ENCODE peak calls at places on chromosomes 5 and 9, in eight cellular contexts. E is esophagus squamous epithelium, H is neural crest cell, Z is heart left ventricle, U is AG04450, S is epithelial cell of esophagus, P is GM12865, T is WERI-Rb-1. G is an unnamed sample.

GRCh38 chr5:133993152-133993548 is 11.6 kb downstream of the VDAC1 start:
- DNase-seq in E (no peak), H (no peak), Z (no peak), U (no peak), S (peak), P (no peak), T (no peak), G (no peak)

GRCh38 chr5:155883966-155884555 is 442.9 kb upstream of the SGCD start:
- DNase-seq in E (no peak), H (no peak), Z (no peak), U (no peak), S (peak), P (no peak), T (peak), G (no peak)

GRCh38 chr5:172731286-172732073 is 39.5 kb downstream of the DUSP1 start:
- DNase-seq in E (no peak), H (no peak), Z (no peak), U (no peak), S (peak), P (no peak), T (no peak), G (no peak)

GRCh38 chr9:99356512-99356971 is 134.5 kb downstream of the SEC61B start:
- DNase-seq in E (no peak), H (no peak), Z (peak), U (no peak), S (no peak), P (no peak), T (no peak), G (no peak)

GRCh38 chr5:76473676-76474075 is 70.6 kb downstream of the IQGAP2 start:
- DNase-seq in E (no peak), H (no peak), Z (no peak), U (no peak), S (no peak), P (peak), T (no peak), G (no peak)

GRCh38 chr9:84169240-84169639 is 171.3 kb downstream of the SLC28A3 start:
- DNase-seq in E (no peak), H (no peak), Z (no peak), U (no peak), S (peak), P (no peak), T (no peak), G (no peak)

GRCh38 chr9:7760014-7760415 is 39.6 kb downstream of the DMAC1 start:
- DNase-seq in E (no peak), H (no peak), Z (no peak), U (no peak), S (no peak), P (no peak), T (no peak), G (no peak)

GRCh38 chr5:7382588-7382987 is 13.3 kb upstream of the ADCY2 start:
- DNase-seq in E (no peak), H (no peak), Z (no peak), U (no peak), S (no peak), P (no peak), T (no peak), G (no peak)

GRCh38 chr9:121784706-121785426 is 133.4 kb downstream of the DAB2IP start:
- DNase-seq in E (no peak), H (no peak), Z (peak), U (no peak), S (no peak), P (no peak), T (peak), G (no peak)

GRCh38 chr5:114332493-114332892 is 29.4 kb upstream of the KCNN2 start:
- DNase-seq in E (no peak), H (no peak), Z (no peak), U (no peak), S (no peak), P (no peak), T (no peak), G (no peak)

GRCh38 chr9:27528886-27529315 is 713 bp downstream of the MOB3B start:
- DNase-seq in E (peak), H (peak), Z (peak), U (no peak), S (peak), P (peak), T (peak), G (no peak)

GRCh38 chr5:90871356-90871755 is 312.8 kb downstream of the ADGRV1 start:
- DNase-seq in E (no peak), H (no peak), Z (no peak), U (no peak), S (no peak), P (no peak), T (no peak), G (no peak)

GRCh38 chr9:134484479-134484878 is 157.1 kb upstream of the COL5A1 start:
- DNase-seq in E (no peak), H (no peak), Z (no peak), U (no peak), S (no peak), P (no peak), T (no peak), G (no peak)

GRCh38 chr9:121902483-121903135 is 190.5 kb downstream of the TTLL11 start:
- DNase-seq in E (no peak), H (no peak), Z (no peak), U (peak), S (no peak), P (peak), T (no peak), G (no peak)

GRCh38 chr9:137417161-137418021 is 5.6 kb downstream of the EXD3 start:
- DNase-seq in E (no peak), H (no peak), Z (no peak), U (no peak), S (no peak), P (peak), T (no peak), G (no peak)

GRCh38 chr9:95230046-95230445 is 87.5 kb downstream of the FANCC start:
- DNase-seq in E (no peak), H (no peak), Z (no peak), U (no peak), S (no peak), P (no peak), T (no peak), G (no peak)
- TF ChIP-seq CTCF in E (no peak), H (no peak), Z (no peak), U (no peak), S (no peak), P (no peak), T (peak), G (peak)

DNA sequence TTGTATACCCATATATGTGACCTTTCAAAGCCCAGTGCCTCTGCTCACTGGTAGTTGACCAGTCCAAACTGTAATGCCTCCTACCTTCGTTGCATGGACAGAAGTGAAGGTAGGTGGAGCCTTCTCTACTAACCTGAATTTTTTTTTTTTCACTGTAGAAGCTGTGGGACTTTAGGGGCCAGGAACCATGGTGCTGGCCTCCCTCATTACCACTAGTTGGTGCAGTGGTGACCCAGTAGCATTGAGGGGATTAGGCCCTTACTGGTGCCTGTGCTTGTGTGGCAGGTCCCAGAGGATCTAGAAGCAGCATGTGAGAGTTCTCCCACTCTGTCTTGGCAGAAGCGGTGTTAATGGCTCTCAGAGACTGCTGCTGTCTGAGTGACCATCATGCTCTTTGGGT is 2.3 kb downstream of the RALGPS1 start:
- DNase-seq in E (no peak), H (no peak), Z (no peak), U (no peak), S (no peak), P (no peak), T (peak), G (no peak)
- TF ChIP-seq CTCF in E (no peak), H (no peak), Z (no peak), U (no peak), S (no peak), P (no peak), T (peak), G (no peak)

GRCh38 chr5:127706691-127707090 is 3.5 kb downstream of the CCDC192 start:
- DNase-seq in E (no peak), H (no peak), Z (no peak), U (no peak), S (no peak), P (no peak), T (no peak), G (no peak)
- TF ChIP-seq CTCF in E (no peak), H (no peak), Z (no peak), U (no peak), S (no peak), P (no peak), T (no peak), G (no peak)

GRCh38 chr5:140794594-140795258 is at the start of gene PCDHA2:
- DNase-seq in E (no peak), H (no peak), Z (no peak), U (no peak), S (no peak), P (no peak), T (no peak), G (no peak)
- TF ChIP-seq CTCF in E (no peak), H (peak), Z (no peak), U (no peak), S (no peak), P (no peak), T (no peak), G (no peak)

GRCh38 chr9:69202556-69202955 is 28.5 kb downstream of the TJP2 start:
- DNase-seq in E (no peak), H (no peak), Z (no peak), U (no peak), S (no peak), P (no peak), T (no peak), G (no peak)

GRCh38 chr9:69198526-69199250 is 24.6 kb downstream of the TJP2 start:
- DNase-seq in E (no peak), H (no peak), Z (no peak), U (no peak), S (no peak), P (no peak), T (no peak), G (no peak)

GRCh38 chr9:69204378-69204777 is 30.3 kb downstream of the TJP2 start:
- DNase-seq in E (no peak), H (no peak), Z (no peak), U (no peak), S (no peak), P (no peak), T (no peak), G (no peak)

GRCh38 chr9:69197687-69198086 is 23.6 kb downstream of the TJP2 start:
- DNase-seq in E (no peak), H (no peak), Z (no peak), U (no peak), S (no peak), P (no peak), T (no peak), G (no peak)

DNA sequence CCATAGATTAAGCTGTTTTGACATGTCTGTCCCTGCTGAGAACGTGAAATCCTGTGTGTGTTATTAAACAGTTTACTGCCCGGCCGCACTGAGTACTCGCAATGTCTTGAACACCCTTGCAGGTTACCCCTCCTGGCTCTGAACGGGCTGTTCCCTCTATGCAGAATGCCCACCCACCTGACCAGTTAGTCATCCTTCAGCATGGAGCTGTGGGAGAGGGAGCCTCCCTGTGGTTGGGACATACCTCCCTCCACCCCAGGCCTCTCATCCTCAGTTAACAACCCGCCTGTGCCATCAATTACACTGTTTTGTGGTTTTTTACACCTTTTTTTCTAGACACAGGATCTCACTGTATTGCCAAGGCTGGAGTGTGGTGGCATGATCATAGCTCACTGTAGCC is 26.0 kb downstream of the TJP2 start:
- DNase-seq in E (no peak), H (no peak), Z (no peak), U (no peak), S (peak), P (no peak), T (no peak), G (no peak)
- TF ChIP-seq CTCF in E (no peak), H (no peak), Z (no peak), U (no peak), S (peak), P (no peak), T (no peak), G (no peak)

DNA sequence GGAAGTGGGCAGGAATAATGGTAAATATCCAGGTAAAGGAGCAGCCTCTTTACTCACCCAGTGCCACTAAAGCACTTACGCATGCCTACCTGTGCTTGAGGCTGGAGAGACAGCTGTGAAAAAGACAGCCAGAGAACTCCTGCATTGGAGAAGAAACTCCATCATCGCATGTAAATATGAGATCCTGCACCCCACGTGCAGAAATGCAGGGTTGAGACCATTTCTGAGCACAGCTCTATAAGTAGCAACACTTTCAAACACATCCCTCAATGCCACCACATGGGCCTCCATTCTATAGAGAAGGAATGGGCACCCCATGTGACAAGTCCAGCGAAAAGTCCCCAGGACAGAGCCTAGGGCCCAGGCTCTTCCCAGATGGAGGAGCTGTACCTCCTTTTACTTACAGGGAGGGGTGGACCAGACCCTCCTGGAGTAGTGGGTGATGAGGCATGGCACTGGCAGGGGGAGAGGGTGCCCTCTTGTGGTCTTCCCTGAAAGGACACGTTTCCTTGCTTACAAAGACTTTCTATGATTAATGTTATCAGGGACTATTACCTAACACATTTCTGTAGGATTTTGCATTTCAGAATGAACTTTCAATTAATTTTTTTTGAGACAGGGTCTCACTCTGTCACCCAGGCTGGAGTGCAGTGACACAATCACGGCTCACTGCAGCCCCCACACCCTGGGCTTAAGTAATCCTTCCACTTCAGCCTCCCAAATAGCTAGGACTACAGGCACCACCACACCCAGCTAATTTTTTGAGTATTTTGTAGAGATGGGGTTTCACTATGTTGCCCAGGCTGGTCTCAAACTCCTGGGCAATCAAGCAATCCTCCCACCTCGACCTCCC is 55.3 kb upstream of the IL17B start:
- DNase-seq in E (no peak), H (peak), Z (peak), U (peak), S (peak), P (peak), T (peak), G (no peak)
- TF ChIP-seq CTCF in E (peak), H (peak), Z (peak), U (peak), S (peak), P (peak), T (peak), G (peak)

DNA sequence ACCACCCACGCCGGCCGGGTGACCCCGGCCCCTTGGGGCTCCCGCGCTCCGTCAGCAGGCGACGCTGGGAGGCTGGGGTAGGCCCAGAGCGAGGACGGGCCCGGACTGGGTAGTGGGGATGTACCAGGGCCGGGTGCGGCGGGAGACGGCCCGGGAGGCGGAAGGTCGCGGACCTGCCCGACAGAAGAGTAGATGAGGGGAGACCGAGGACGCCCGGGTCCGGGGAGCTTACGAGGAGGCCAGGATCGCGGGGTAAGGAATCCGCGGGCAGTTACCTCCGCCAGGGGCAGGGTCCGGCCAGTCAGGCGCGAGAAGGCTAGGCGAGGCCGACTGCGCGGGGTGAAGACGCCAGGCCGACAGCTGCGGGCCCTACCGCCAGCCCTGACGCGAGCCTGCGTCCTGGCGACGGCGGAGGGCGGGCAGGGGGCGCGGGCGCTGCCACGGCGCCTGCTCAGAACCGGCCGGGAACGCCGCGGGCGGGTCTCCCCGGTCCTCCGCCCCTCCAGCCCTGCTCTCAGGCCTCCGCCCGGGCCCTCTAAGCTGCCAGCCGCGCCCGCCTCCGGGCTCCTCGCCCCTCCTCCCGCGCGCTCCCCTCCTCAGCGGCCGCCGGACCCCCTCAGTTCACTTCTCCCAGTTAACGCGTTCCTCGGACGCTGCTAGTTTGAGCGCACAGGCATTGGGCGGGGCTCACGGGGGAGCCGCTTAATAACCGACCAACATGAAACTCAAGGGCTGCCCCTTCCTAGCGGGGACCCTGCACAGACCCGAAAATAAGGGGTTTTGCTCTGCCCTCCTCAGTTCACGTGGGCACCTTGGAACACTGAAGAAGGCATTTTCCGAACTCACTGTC is at the start of gene CPLANE1:
- DNase-seq in E (peak), H (peak), Z (peak), U (peak), S (peak), P (peak), T (peak), G (no peak)
- TF ChIP-seq CTCF in E (no peak), H (peak), Z (no peak), U (no peak), S (no peak), P (no peak), T (no peak), G (no peak)

GRCh38 chr5:154330097-154330667 is 115.6 kb upstream of the SAP30L start:
- DNase-seq in E (no peak), H (no peak), Z (no peak), U (no peak), S (peak), P (no peak), T (no peak), G (no peak)

GRCh38 chr5:154334406-154335041 is 111.3 kb upstream of the SAP30L start:
- DNase-seq in E (no peak), H (no peak), Z (no peak), U (peak), S (no peak), P (no peak), T (no peak), G (no peak)

GRCh38 chr5:154331924-154332323 is 113.9 kb upstream of the SAP30L start:
- DNase-seq in E (no peak), H (no peak), Z (no peak), U (no peak), S (no peak), P (no peak), T (no peak), G (no peak)

GRCh38 chr5:154331267-154331666 is 114.5 kb upstream of the SAP30L start:
- DNase-seq in E (no peak), H (no peak), Z (no peak), U (no peak), S (no peak), P (no peak), T (no peak), G (no peak)

DNA sequence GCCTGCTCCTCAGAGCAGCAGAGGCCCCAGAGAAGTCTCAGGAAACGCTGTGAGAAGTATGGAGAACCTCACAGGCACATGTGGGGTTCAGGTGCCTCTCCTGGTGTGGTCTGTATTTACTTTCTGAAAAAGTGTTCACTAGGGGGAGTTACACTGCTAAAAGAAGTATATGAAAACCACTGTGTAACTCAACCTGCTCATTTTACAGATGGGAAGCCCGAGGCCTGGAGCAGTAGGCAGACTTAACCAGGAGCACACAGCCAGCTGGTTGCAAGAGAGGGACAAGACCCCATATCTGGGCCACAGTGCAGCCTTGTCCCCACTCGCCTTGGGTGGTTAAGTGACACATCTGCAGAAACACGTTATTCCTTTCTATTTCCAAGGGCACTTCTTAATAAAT is 112.8 kb upstream of the SAP30L start:
- DNase-seq in E (no peak), H (no peak), Z (no peak), U (no peak), S (no peak), P (no peak), T (no peak), G (no peak)
- TF ChIP-seq CTCF in E (no peak), H (no peak), Z (no peak), U (no peak), S (no peak), P (no peak), T (no peak), G (peak)

G was measured in GM12864.